ENCODE peak calls at places on chromosomes 13 and 19, in nine cellular contexts. S is Peyer's patch, H is cardiac muscle cell, U is thoracic aorta, J is GM23248, O is hepatocyte, W is right atrium auricular region, T is heart right ventricle, B is PC-9. P is an unnamed sample.

GRCh38 chr13:107251321-107251720 is 683.4 kb upstream of the ARGLU1 start:
- DNase-seq in U (no peak), S (no peak), H (no peak), T (no peak), J (no peak), W (no peak), O (no peak), B (no peak), P (no peak)

GRCh38 chr19:52691215-52691610 is 43.6 kb downstream of the ZNF611 start:
- DNase-seq in B (no peak), W (no peak), H (no peak), T (peak), J (peak), S (no peak), U (no peak), O (no peak), P (no peak)

GRCh38 chr19:15304140-15304705 is 28.1 kb downstream of the BRD4 start:
- DNase-seq in W (no peak), T (peak), J (no peak), O (no peak), U (no peak), S (no peak), B (no peak), H (no peak), P (no peak)

GRCh38 chr13:98821372-98822237 is 69.1 kb upstream of the SLC15A1 start:
- DNase-seq in W (no peak), H (peak), S (no peak), U (no peak), B (no peak), O (peak), J (peak), T (no peak), P (no peak)

GRCh38 chr19:17220207-17220758 is 5.1 kb downstream of the USE1 start:
- DNase-seq in S (peak), W (peak), O (peak), T (no peak), U (no peak), H (peak), J (peak), B (peak), P (no peak)

GRCh38 chr13:47481521-47481920 is 519.6 kb downstream of the SUCLA2 start:
- DNase-seq in W (no peak), T (no peak), H (no peak), S (no peak), B (no peak), J (no peak), U (no peak), O (no peak), P (no peak)

GRCh38 chr13:80473695-80474094 is 132.8 kb upstream of the SPRY2 start:
- DNase-seq in W (no peak), T (no peak), B (peak), J (peak), H (peak), S (no peak), U (no peak), O (peak), P (no peak)

GRCh38 chr19:17915940-17916593 is 16.7 kb upstream of the CCDC124 start:
- DNase-seq in B (peak), S (no peak), T (no peak), W (no peak), H (no peak), J (no peak), O (peak), U (no peak), P (no peak)

GRCh38 chr13:114099191-114099590 is 33.2 kb downstream of the RASA3 start:
- DNase-seq in W (peak), H (peak), O (peak), B (peak), T (peak), J (peak), U (peak), S (peak), P (peak)

GRCh38 chr13:45333973-45334922 is 6.7 kb downstream of the TPT1 start:
- DNase-seq in B (no peak), J (peak), S (no peak), O (no peak), H (peak), U (no peak), W (no peak), T (no peak), P (no peak)

GRCh38 chr19:6087074-6087506 is 23.2 kb downstream of the RFX2 start:
- DNase-seq in U (no peak), B (no peak), W (no peak), S (peak), O (peak), J (no peak), T (no peak), H (no peak), P (no peak)

GRCh38 chr13:79870766-79871165 is 389.8 kb downstream of the NDFIP2 start:
- DNase-seq in B (no peak), W (no peak), H (no peak), O (no peak), U (no peak), T (no peak), S (no peak), J (peak), P (no peak)

GRCh38 chr19:5083547-5083965 is 114.6 kb downstream of the KDM4B start:
- DNase-seq in J (peak), U (no peak), W (peak), S (no peak), T (peak), B (no peak), O (peak), H (peak), P (no peak)

GRCh38 chr19:50759886-50760285 is 10.4 kb upstream of the GPR32 start:
- DNase-seq in U (no peak), S (no peak), B (peak), H (peak), W (no peak), O (no peak), T (no peak), J (peak), P (no peak)

GRCh38 chr13:97460004-97460756 is 26.2 kb downstream of the RAP2A start:
- DNase-seq in B (peak), O (no peak), U (no peak), T (no peak), S (no peak), W (no peak), J (peak), H (peak), P (no peak)

GRCh38 chr13:102011539-102011938 is 390.3 kb downstream of the FGF14 start:
- DNase-seq in O (no peak), U (no peak), W (no peak), J (no peak), B (no peak), H (no peak), T (no peak), S (no peak), P (no peak)

GRCh38 chr13:101341464-101341863 is 74.8 kb downstream of the NALCN start:
- DNase-seq in B (no peak), H (no peak), U (no peak), S (no peak), J (peak), T (no peak), O (no peak), W (no peak), P (no peak)

GRCh38 chr19:8610041-8610927 is at the start of gene ADAMTS10:
- DNase-seq in J (peak), W (no peak), S (no peak), H (peak), B (no peak), U (no peak), O (peak), T (no peak), P (no peak)

GRCh38 chr19:39385629-39386411 is 5.1 kb downstream of the PAF1 start:
- DNase-seq in O (no peak), H (no peak), J (no peak), U (no peak), T (no peak), S (no peak), W (no peak), B (no peak), P (no peak)

GRCh38 chr19:9014809-9015208 is 4.6 kb upstream of the MUC16 start:
- DNase-seq in W (no peak), B (no peak), H (no peak), O (no peak), J (no peak), S (no peak), U (no peak), T (no peak), P (no peak)

GRCh38 chr19:5099822-5100221 is 130.9 kb downstream of the KDM4B start:
- DNase-seq in W (no peak), H (no peak), J (no peak), S (no peak), U (no peak), B (no peak), O (no peak), T (no peak), P (no peak)

GRCh38 chr19:49167857-49168409 is 10.3 kb downstream of the TRPM4 start:
- DNase-seq in B (peak), T (no peak), W (no peak), O (no peak), H (no peak), U (no peak), S (no peak), J (no peak), P (no peak)

GRCh38 chr13:109779074-109779473 is 7.3 kb downstream of the IRS2 start:
- DNase-seq in O (no peak), J (no peak), T (no peak), H (no peak), B (no peak), W (no peak), S (no peak), U (no peak), P (no peak)

GRCh38 chr13:83895994-83896580 is 13.8 kb upstream of the SLITRK1 start:
- DNase-seq in O (no peak), U (no peak), B (no peak), S (no peak), W (no peak), J (no peak), H (no peak), T (no peak), P (no peak)

GRCh38 chr13:77536358-77536757 is 852 bp downstream of the SCEL start:
- DNase-seq in S (no peak), U (no peak), O (peak), J (no peak), B (peak), H (no peak), W (no peak), T (no peak), P (no peak)

GRCh38 chr13:75581874-75582640 is 32.5 kb downstream of the UCHL3 start:
- DNase-seq in U (no peak), B (no peak), J (no peak), W (no peak), H (no peak), S (no peak), O (no peak), T (no peak), P (no peak)

GRCh38 chr19:32843716-32844245 is 25.8 kb downstream of the SLC7A9 start:
- DNase-seq in U (no peak), T (no peak), O (no peak), S (no peak), J (no peak), B (no peak), W (no peak), H (no peak), P (no peak)

GRCh38 chr13:22110368-22110767 is 439.5 kb downstream of the FGF9 start:
- DNase-seq in H (no peak), S (no peak), J (peak), B (no peak), W (peak), T (no peak), O (no peak), U (peak), P (no peak)

GRCh38 chr19:17757125-17757524 is 5.8 kb downstream of the FCHO1 start:
- DNase-seq in U (no peak), H (peak), T (peak), W (no peak), O (peak), B (no peak), S (peak), J (peak), P (no peak)

GRCh38 chr13:45918597-45918996 is 67.0 kb upstream of the SIAH3 start:
- DNase-seq in B (no peak), O (no peak), H (no peak), U (no peak), W (no peak), J (no peak), T (no peak), S (no peak), P (no peak)

GRCh38 chr13:25905411-25906010 is 146.3 kb downstream of the SHISA2 start:
- DNase-seq in U (no peak), J (no peak), B (no peak), O (peak), W (no peak), H (no peak), T (no peak), S (no peak), P (no peak)
- H3K27ac ChIP-seq in U (no peak), J (no peak), B (no peak), O (peak), W (no peak), H (no peak), T (no peak), S (no peak), P (no peak)

DNA sequence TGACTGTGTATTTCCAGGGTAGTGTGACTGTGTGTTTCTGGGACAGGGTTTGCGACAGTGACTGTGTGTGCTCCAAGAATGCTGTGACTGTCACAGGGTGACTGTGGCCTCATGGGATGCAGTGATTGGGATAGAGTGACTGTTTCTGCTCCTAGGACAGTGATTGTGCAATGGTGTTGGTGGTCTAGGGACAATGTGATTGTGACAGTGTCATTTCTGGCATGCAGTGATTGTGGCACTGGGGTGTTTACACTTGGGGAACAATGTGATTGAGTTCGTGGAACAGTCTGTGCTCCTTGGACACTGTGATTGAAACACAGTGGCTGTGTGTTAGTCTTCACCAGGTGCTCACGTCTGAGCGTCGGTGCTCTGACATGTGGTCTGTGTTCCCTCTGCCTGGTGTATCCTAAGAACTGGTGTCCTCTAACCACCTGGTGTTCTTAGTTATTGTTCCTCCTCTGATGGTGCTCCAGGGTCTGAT is 1.7 kb downstream of the PDE4A start:
- DNase-seq in J (no peak), W (no peak), U (no peak), T (no peak), B (no peak), O (peak), S (no peak), H (no peak), P (no peak)
- H3K4me3 ChIP-seq in J (no peak), W (no peak), U (no peak), T (no peak), B (no peak), O (no peak), S (no peak), H (no peak), P (no peak)

GRCh38 chr13:27170221-27170520 is 1.4 kb downstream of the USP12 start:
- DNase-seq in J (no peak), T (no peak), O (no peak), B (peak), S (no peak), H (no peak), W (no peak), U (no peak), P (no peak)
- H3K27ac ChIP-seq in J (peak), T (peak), O (peak), B (peak), S (peak), H (peak), W (peak), U (peak), P (peak)

DNA sequence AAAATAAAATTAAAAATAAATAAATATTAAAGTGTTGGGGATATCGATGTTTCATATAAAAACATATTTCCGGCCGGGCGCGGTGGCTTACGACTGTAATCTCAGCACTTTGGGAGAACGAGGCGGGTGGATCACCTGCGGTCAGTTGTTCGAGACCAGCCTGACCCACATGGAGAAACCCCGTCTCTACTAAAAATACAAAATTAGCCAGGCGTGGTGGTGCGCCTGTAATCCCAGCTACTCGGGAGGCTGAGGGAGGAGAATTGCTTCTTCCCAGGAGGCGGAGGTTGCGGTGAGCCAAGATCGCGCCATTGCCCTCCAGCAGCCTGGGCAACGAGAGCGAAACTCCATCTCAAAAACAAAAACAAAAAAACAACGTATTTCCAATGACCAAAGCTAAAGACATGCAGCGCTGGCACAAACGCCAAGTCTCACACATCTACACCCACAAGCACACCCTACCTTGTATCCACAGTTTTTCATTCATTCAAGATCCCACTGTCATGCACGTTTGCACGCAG is 907 bp downstream of the ZNF569 start:
- DNase-seq in B (no peak), O (no peak), S (no peak), W (no peak), H (no peak), U (no peak), J (no peak), T (no peak), P (no peak)
- H3K4me3 ChIP-seq in B (peak), O (peak), S (peak), W (peak), H (peak), U (peak), J (peak), T (peak), P (peak)

GRCh38 chr13:40598599-40598998 is 67.8 kb downstream of the FOXO1 start:
- DNase-seq in H (no peak), J (no peak), S (no peak), T (no peak), W (no peak), B (no peak), O (no peak), U (no peak), P (no peak)

GRCh38 chr13:40599146-40599545 is 67.3 kb downstream of the FOXO1 start:
- DNase-seq in H (no peak), S (no peak), U (no peak), B (no peak), O (no peak), T (no peak), J (no peak), W (no peak), P (no peak)

GRCh38 chr13:40596484-40596883 is 70.0 kb downstream of the FOXO1 start:
- DNase-seq in W (no peak), U (no peak), J (no peak), T (no peak), B (no peak), O (no peak), H (no peak), S (no peak), P (no peak)

GRCh38 chr13:40599722-40600121 is 66.7 kb downstream of the FOXO1 start:
- DNase-seq in H (no peak), J (no peak), W (no peak), T (no peak), O (no peak), S (no peak), U (no peak), B (no peak), P (no peak)

GRCh38 chr13:40597735-40598365 is 68.6 kb downstream of the FOXO1 start:
- DNase-seq in O (no peak), U (no peak), S (no peak), T (no peak), H (no peak), J (no peak), B (peak), W (no peak), P (no peak)
- H3K27ac ChIP-seq in O (no peak), U (peak), S (no peak), T (no peak), H (no peak), J (no peak), B (peak), W (peak), P (peak)

GRCh38 chr13:49367640-49368431 is 76.0 kb downstream of the CAB39L start:
- DNase-seq in U (no peak), H (peak), O (no peak), T (no peak), B (no peak), W (no peak), S (no peak), J (peak), P (no peak)
- H3K4me3 ChIP-seq in U (peak), H (no peak), O (no peak), T (no peak), B (no peak), W (no peak), S (no peak), J (peak), P (no peak)

DNA sequence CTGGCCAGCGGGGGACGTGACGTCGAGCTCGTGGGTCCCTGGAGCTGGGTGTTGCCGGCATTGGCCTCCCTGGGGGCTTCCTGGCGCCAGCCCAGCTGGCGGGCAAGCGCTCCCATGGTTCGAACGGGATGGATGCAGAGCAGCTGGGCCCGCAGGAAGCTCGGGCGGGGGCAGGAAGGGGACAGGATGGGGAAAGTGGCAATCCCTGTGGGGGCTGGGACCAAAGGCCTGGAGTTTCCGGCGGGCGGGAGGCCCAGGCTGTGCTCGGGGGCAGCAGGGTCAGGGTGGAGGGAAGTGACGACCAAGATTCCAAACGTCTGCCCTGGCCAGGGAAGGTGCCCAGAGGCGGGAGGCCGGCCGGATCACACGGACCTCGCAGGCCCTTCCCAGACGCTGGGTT is 19.3 kb downstream of the PALM start:
- DNase-seq in J (no peak), T (peak), U (no peak), S (no peak), H (peak), W (peak), O (no peak), B (no peak), P (peak)
- H3K27ac ChIP-seq in J (no peak), T (peak), U (no peak), S (peak), H (no peak), W (peak), O (no peak), B (no peak), P (peak)

GRCh38 chr19:3401004-3401768 is 34.8 kb downstream of the NFIC start:
- DNase-seq in W (no peak), J (no peak), T (no peak), B (no peak), O (no peak), H (no peak), U (no peak), S (no peak), P (no peak)

GRCh38 chr19:3397266-3398022 is 31.1 kb downstream of the NFIC start:
- DNase-seq in J (peak), U (no peak), S (no peak), B (no peak), H (peak), O (no peak), T (no peak), W (no peak), P (no peak)

GRCh38 chr19:3398900-3399278 is 32.5 kb downstream of the NFIC start:
- DNase-seq in W (no peak), S (no peak), B (no peak), H (no peak), T (no peak), U (no peak), O (no peak), J (no peak), P (no peak)

GRCh38 chr19:3396881-3397265 is 30.5 kb downstream of the NFIC start:
- DNase-seq in J (peak), S (no peak), B (no peak), W (no peak), O (no peak), T (no peak), U (no peak), H (no peak), P (no peak)

DNA sequence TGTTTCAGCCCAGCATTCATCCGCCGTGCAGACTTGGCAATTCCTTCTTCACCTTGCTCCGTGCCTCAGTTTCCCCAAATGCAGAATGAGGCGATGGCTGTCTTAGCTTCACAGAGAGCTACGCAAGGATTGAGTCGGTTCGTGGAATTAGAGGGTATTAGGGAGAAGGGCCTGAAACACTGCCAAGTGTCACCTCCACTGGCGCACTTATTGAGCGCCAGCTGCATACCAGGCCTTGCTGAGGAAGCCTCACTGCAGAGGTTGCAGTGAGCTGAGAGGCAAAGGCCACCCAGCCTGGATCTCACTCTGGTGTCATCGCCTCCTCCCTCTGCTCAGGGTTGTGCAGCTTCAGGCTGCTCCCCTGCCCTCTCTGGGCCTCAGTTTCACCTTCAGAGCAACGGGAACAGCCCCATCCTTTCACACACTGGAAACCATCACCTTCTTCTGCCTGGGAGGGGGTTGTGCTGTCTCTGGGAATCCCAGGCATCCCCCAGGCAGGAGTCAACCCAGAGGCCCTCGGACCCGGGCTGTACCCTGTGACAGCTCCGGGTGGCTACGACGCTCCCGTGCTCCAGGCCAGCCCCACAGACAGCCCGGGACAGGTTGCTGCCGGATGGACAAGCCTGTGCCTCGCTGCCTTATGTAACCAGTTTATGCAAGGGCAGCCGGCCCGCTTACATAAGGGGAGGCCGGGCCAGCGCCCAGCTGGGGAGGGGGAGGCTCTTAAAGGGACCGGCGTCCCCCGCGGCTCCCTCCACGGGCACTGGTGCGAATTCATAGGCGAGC is 31.9 kb downstream of the NFIC start:
- DNase-seq in U (no peak), O (peak), W (peak), B (no peak), S (no peak), H (peak), J (peak), T (peak), P (peak)
- H3K4me3 ChIP-seq in U (peak), O (no peak), W (peak), B (no peak), S (peak), H (no peak), J (no peak), T (peak), P (peak)